ENCODE peak calls at places on chromosomes 5 and 9, in four cellular contexts. W, X, G and S are unnamed samples.

GRCh38 chr5:90386099-90386710 is 23.4 kb downstream of the CETN3 start:
- DNase-seq in G (no peak), X (no peak), W (peak), S (peak)

GRCh38 chr5:67299317-67299716 is 102.7 kb upstream of the CD180 start:
- DNase-seq in X (no peak), W (no peak), G (no peak), S (no peak)

GRCh38 chr5:153896117-153896516 is 142.6 kb downstream of the FAM114A2 start:
- DNase-seq in W (peak), G (no peak), X (no peak), S (peak)

GRCh38 chr9:35910613-35911488 is 1.6 kb downstream of the SPAAR start:
- DNase-seq in W (peak), X (peak), G (no peak), S (peak)

GRCh38 chr5:78671609-78672008 is 23.0 kb upstream of the LHFPL2 start:
- DNase-seq in W (no peak), G (no peak), X (no peak), S (peak)

GRCh38 chr5:6674886-6675285 is 38.3 kb upstream of the TENT4A start:
- DNase-seq in X (no peak), W (no peak), G (no peak), S (no peak)

GRCh38 chr5:168860081-168860480 is 280.9 kb upstream of the PANK3 start:
- DNase-seq in W (no peak), X (no peak), G (no peak), S (no peak)

GRCh38 chr5:76427481-76428140 is 24.5 kb downstream of the IQGAP2 start:
- DNase-seq in W (no peak), X (no peak), G (no peak), S (no peak)

GRCh38 chr9:87675906-87676515 is 49.9 kb upstream of the CTSL start:
- DNase-seq in G (no peak), W (no peak), X (no peak), S (no peak)

GRCh38 chr5:1187234-1187949 is 14.0 kb upstream of the SLC6A19 start:
- DNase-seq in W (no peak), X (no peak), G (no peak), S (no peak)